ENCODE peak calls at places on chromosome 3, in four cellular contexts. M, E, Y and W are unnamed samples.
A peak's percentile ranks its signal among the peaks of the same experiment; 100 is the strongest.

GRCh38 chr3:38548154-38548931 is 52.2 kb downstream of the EXOG start:
- DNase-seq in Y (no peak), M (no peak), E (peak; percentile 45), W (no peak)

GRCh38 chr3:60979861-60980739 is 271.2 kb downstream of the FHIT start:
- DNase-seq in E (no peak), Y (no peak), M (no peak), W (no peak)

GRCh38 chr3:64133991-64134390 is 91.3 kb downstream of the PRICKLE2 start:
- DNase-seq in M (no peak), E (no peak), Y (no peak), W (no peak)

GRCh38 chr3:157438371-157438735 is 1.7 kb downstream of the PTX3 start:
- DNase-seq in Y (no peak), M (no peak), E (no peak), W (no peak)

GRCh38 chr3:32865364-32865763 is 47.6 kb downstream of the TRIM71 start:
- DNase-seq in E (peak; percentile 77), Y (peak; percentile 32), M (no peak), W (no peak)

GRCh38 chr3:13501056-13501455 is 20.9 kb downstream of the HDAC11 start:
- DNase-seq in E (no peak), Y (no peak), M (no peak), W (no peak)

GRCh38 chr3:148331111-148331818 is 366.4 kb upstream of the AGTR1 start:
- DNase-seq in E (no peak), M (no peak), Y (no peak), W (no peak)

GRCh38 chr3:101638262-101638745 is 38.6 kb downstream of the ZBTB11 start:
- DNase-seq in Y (peak; percentile 31), M (no peak), E (no peak), W (no peak)

GRCh38 chr3:173089283-173089682 is 51.8 kb downstream of the SPATA16 start:
- DNase-seq in Y (no peak), E (no peak), M (no peak), W (no peak)

GRCh38 chr3:11953778-11954177 is 50.4 kb upstream of the SYN2 start:
- DNase-seq in M (no peak), Y (no peak), E (no peak), W (no peak)

GRCh38 chr3:136624381-136624780 is 127.8 kb downstream of the STAG1 start:
- DNase-seq in E (no peak), M (no peak), Y (no peak), W (no peak)

GRCh38 chr3:12280333-12280732 is 8.5 kb upstream of the PPARG start:
- DNase-seq in M (no peak), Y (no peak), E (no peak), W (no peak)

GRCh38 chr3:105827959-105828358 is 40.9 kb downstream of the CBLB start:
- DNase-seq in Y (peak; percentile 55), M (no peak), E (peak; percentile 77), W (no peak)
- TF ChIP-seq CTCF in Y (peak; percentile 7), M (no peak), E (peak; percentile 48), W (no peak)

GRCh38 chr3:85360742-85361387 is 402.1 kb downstream of the CADM2 start:
- DNase-seq in M (no peak), Y (peak; percentile 74), E (peak; percentile 45), W (no peak)
- TF ChIP-seq CTCF in M (no peak), Y (peak; percentile 65), E (peak; percentile 64), W (peak; percentile 79)

DNA sequence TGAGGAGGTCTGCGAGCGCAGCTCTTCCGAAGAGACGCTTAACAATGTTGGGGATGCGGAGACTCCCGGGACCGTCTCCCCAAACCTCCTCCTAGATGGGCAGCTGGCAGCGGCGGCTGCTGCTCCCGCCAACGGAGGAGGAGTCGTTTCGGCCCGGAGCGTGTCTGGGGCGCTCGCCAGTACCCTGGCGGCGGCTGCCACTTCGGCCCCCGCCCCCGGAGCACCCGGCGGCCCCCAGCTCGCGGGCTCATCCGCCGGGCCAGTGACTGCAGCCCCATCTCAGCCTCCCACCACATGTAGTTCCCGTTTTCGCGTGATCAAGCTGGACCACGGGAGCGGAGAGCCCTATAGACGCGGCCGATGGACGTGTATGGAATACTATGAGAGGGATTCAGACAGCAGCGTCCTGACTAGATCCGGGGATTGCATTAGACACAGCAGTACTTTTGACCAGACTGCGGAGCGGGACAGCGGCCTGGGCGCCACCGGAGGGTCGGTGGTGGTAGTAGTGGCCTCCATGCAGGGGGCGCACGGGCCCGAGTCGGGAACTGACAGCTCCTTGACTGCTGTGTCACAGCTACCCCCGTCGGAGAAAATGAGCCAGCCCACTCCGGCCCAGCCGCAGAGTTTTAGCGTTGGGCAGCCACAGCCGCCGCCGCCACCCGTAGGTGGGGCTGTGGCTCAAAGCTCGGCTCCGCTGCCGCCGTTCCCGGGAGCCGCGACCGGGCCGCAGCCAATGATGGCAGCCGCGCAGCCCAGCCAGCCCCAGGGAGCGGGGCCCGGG is 1.6 kb downstream of the TSC22D2 start:
- DNase-seq in M (peak; percentile 34), Y (peak; percentile 86), E (peak; percentile 52), W (no peak)
- TF ChIP-seq CTCF in M (no peak), Y (peak; percentile 41), E (no peak), W (peak; percentile 48)

GRCh38 chr3:190865828-190866227 is 3.3 kb upstream of the GMNC start:
- DNase-seq in E (no peak), Y (peak; percentile 44), M (no peak), W (no peak)
- TF ChIP-seq CTCF in E (no peak), Y (peak; percentile 22), M (no peak), W (no peak)

GRCh38 chr3:132033471-132033870 is 1.3 kb downstream of the CPNE4 start:
- DNase-seq in M (no peak), E (no peak), Y (no peak), W (no peak)

GRCh38 chr3:132032959-132033358 is 1.9 kb downstream of the CPNE4 start:
- DNase-seq in Y (no peak), M (no peak), E (no peak), W (no peak)

GRCh38 chr3:132038198-132038825 is 3.5 kb upstream of the CPNE4 start:
- DNase-seq in M (no peak), E (peak; percentile 49), Y (peak; percentile 48), W (no peak)

GRCh38 chr3:132034097-132034485 is 723 bp downstream of the CPNE4 start:
- DNase-seq in Y (no peak), E (no peak), M (no peak), W (no peak)

DNA sequence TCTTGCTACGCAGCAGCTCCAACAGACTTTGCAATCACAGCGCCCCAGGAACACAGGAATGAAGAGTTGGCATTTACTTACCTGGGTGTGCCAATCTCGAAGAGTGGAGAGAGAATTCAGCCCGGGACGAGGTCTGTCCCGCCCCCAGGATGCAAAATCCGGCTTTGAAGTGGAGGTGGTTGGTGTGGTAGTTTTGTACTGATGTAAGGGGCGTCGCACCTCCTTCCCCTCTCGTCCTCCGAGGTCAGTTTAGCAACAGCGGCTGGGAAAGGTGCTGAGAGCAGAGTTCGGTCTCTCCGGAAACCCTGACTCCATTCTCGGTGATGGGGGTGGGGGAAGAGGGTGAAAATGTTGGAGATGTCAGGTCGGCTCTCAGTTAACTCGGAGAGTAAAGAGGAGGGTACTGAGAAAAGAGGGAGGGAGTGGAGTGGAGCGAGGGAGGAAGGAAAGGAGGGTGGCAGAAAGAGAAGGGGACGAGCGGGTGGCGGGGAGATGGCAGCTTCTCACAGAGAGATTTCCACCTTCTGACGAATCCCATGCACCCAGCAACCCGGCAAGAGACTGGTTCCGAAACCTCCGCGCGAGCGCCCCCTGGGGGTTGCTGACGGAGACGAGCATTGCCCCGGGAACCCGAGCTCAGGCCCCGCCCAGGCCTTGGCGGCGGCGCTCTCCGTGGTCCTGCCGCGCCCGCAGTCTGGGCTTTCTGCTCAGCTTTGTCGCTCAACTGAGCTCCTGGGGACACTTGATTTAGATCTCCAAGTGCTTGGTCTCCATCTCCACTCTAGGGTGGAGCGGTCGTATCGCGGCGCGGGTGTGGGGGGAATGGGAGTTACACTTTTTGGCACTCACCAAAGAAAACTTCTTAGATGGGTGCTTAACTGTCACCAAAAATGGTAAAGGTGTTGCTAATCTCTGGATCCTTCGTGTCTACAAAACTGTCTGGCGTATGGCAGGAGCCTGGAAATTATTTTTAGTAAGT is at the start of gene CPNE4:
- DNase-seq in E (peak; percentile 82), M (peak; percentile 32), Y (peak; percentile 93), W (peak; percentile 79)
- TF ChIP-seq CTCF in E (peak; percentile 71), M (no peak), Y (peak; percentile 97), W (peak; percentile 78)